ENCODE peak calls at places on chromosomes 3 and 15, in eight cellular contexts. W is T follicular helper cell; Z is AG08395; H is activated naive CD4-positive, alpha-beta T cell; D is brain microvascular endothelial cell; Y is right lobe of liver; U is NCI-H748 treated with DMSO at 0.1 percent for 48 hours; Q is GM13977. O is an unnamed sample.
A peak's percentile ranks its signal among the peaks of the same experiment; 100 is the strongest.

GRCh38 chr15:39053480-39053879 is 488.9 kb upstream of the RASGRP1 start:
- DNase-seq in Y (no peak), Z (no peak), Q (no peak), W (no peak), H (no peak), U (no peak), D (no peak), O (no peak)

GRCh38 chr15:61659571-61660190 is 400.6 kb downstream of the VPS13C start:
- DNase-seq in U (no peak), W (no peak), H (no peak), Q (no peak), Y (no peak), D (peak; percentile 12), Z (peak; percentile 48), O (peak; percentile 29)

GRCh38 chr15:29342201-29342600 is 72.6 kb upstream of the NSMCE3 start:
- DNase-seq in H (no peak), Y (no peak), D (no peak), U (no peak), Z (no peak), W (no peak), Q (no peak), O (no peak)

GRCh38 chr3:112615942-112616731 is 24.8 kb downstream of the CCDC80 start:
- DNase-seq in Y (no peak), H (no peak), W (no peak), Z (no peak), Q (no peak), U (no peak), D (no peak), O (no peak)

GRCh38 chr3:123335007-123335670 is 113.8 kb downstream of the ADCY5 start:
- DNase-seq in U (no peak), Y (no peak), Q (no peak), H (no peak), W (no peak), Z (no peak), D (no peak), O (no peak)

GRCh38 chr15:82143390-82144047 is 97.7 kb upstream of the MEX3B start:
- DNase-seq in H (no peak), Z (no peak), D (no peak), Q (no peak), Y (no peak), U (no peak), W (no peak), O (no peak)

GRCh38 chr15:52464478-52464877 is 64.2 kb downstream of the MYO5A start:
- DNase-seq in Q (peak; percentile 63), W (no peak), U (no peak), Y (no peak), Z (no peak), D (no peak), H (no peak), O (no peak)

GRCh38 chr3:57091471-57091870 is 31.0 kb downstream of the SPATA12 start:
- DNase-seq in H (no peak), W (no peak), Q (no peak), Z (peak; percentile 30), D (peak; percentile 22), Y (no peak), U (no peak), O (no peak)

GRCh38 chr3:50574280-50574831 is 5.0 kb downstream of the HEMK1 start:
- DNase-seq in U (no peak), D (no peak), H (no peak), Q (no peak), Y (no peak), Z (no peak), W (no peak), O (no peak)

GRCh38 chr15:41985236-41986160 is 13.1 kb upstream of the EHD4 start:
- DNase-seq in D (no peak), Y (no peak), U (no peak), H (no peak), W (no peak), Z (no peak), Q (no peak), O (no peak)

GRCh38 chr3:46022909-46023785 is 4.1 kb downstream of the XCR1 start:
- DNase-seq in Z (no peak), Q (no peak), H (no peak), U (no peak), W (no peak), Y (no peak), D (no peak), O (no peak)

GRCh38 chr3:172711457-172711800 is 562 bp upstream of the NCEH1 start:
- DNase-seq in Y (no peak), H (no peak), U (no peak), W (no peak), D (no peak), Z (no peak), Q (no peak), O (no peak)

GRCh38 chr3:27559835-27560234 is 75.7 kb upstream of the SLC4A7 start:
- DNase-seq in Y (no peak), D (peak; percentile 72), H (no peak), Z (peak; percentile 81), Q (no peak), U (no peak), W (no peak), O (peak; percentile 72)

GRCh38 chr3:130894873-130895330 is 1.0 kb downstream of the ATP2C1 start:
- DNase-seq in Y (no peak), U (no peak), H (no peak), Z (no peak), W (no peak), Q (peak; percentile 20), D (no peak), O (no peak)

GRCh38 chr15:25905140-25905539 is 42.0 kb upstream of the ATP10A start:
- DNase-seq in D (peak; percentile 52), H (no peak), Y (no peak), W (no peak), Z (peak; percentile 79), U (no peak), Q (no peak), O (peak; percentile 70)

GRCh38 chr3:17359911-17360310 is 382.5 kb downstream of the TBC1D5 start:
- DNase-seq in Y (no peak), H (no peak), U (no peak), W (no peak), Q (no peak), D (no peak), Z (no peak), O (no peak)

GRCh38 chr3:72698154-72698917 is 149.9 kb downstream of the SHQ1 start:
- DNase-seq in W (no peak), D (no peak), U (no peak), Y (no peak), Z (no peak), Q (no peak), H (no peak), O (no peak)

GRCh38 chr15:95875141-95875643 is 455.3 kb upstream of the NR2F2 start:
- DNase-seq in D (peak; percentile 65), W (no peak), H (no peak), Q (no peak), U (no peak), Z (peak; percentile 32), Y (no peak), O (no peak)